ENCODE peak calls at places on chromosomes 6 and 20, in five cellular contexts. J, Z, I, R and F are unnamed samples.

GRCh38 chr6:61947311-61947970 is 338.6 kb downstream of the KHDRBS2 start:
- DNase-seq in J (no peak), Z (no peak), I (no peak), R (no peak), F (no peak)

GRCh38 chr20:22652685-22653568 is 68.6 kb upstream of the FOXA2 start:
- DNase-seq in J (no peak), Z (no peak), I (peak; percentile 47), R (no peak), F (no peak)

GRCh38 chr6:29005183-29005885 is at the start of gene ZNF311:
- DNase-seq in J (peak; percentile 56), Z (peak; percentile 63), I (peak; percentile 74), R (no peak), F (peak; percentile 34)

GRCh38 chr6:44110005-44110681 is 17.1 kb downstream of the MRPL14 start:
- DNase-seq in J (no peak), Z (peak; percentile 34), I (no peak), R (no peak), F (no peak)

GRCh38 chr20:48380661-48381060 is 447.1 kb downstream of the PREX1 start:
- DNase-seq in J (no peak), Z (no peak), I (no peak), R (no peak), F (no peak)

GRCh38 chr20:52746768-52747167 is 225.4 kb upstream of the TSHZ2 start:
- DNase-seq in J (no peak), Z (no peak), I (no peak), R (no peak), F (no peak)

GRCh38 chr6:38755874-38756273 is 40.8 kb downstream of the DNAH8 start:
- DNase-seq in J (no peak), Z (no peak), I (no peak), R (no peak), F (no peak)

GRCh38 chr6:119240257-119241123 is 109.1 kb downstream of the MAN1A1 start:
- DNase-seq in J (no peak), Z (no peak), I (peak; percentile 69), R (no peak), F (no peak)

GRCh38 chr20:62500237-62500864 is 24.6 kb upstream of the GATA5 start:
- DNase-seq in J (peak; percentile 72), Z (peak; percentile 78), I (peak; percentile 47), R (peak; percentile 95), F (peak; percentile 81)

GRCh38 chr20:34753706-34754461 is 49.7 kb downstream of the TP53INP2 start:
- DNase-seq in J (no peak), Z (no peak), I (peak; percentile 19), R (no peak), F (no peak)

GRCh38 chr6:90131091-90131490 is 165.6 kb downstream of the BACH2 start:
- DNase-seq in J (no peak), Z (no peak), I (no peak), R (no peak), F (no peak)

GRCh38 chr6:119608994-119609393 is 259.4 kb upstream of the MAN1A1 start:
- DNase-seq in J (no peak), Z (no peak), I (peak; percentile 42), R (no peak), F (no peak)

GRCh38 chr6:144471986-144472385 is 186.9 kb downstream of the UTRN start:
- DNase-seq in J (no peak), Z (no peak), I (no peak), R (no peak), F (no peak)

GRCh38 chr6:147708170-147708569 is 199.7 kb downstream of the SAMD5 start:
- DNase-seq in J (no peak), Z (no peak), I (no peak), R (no peak), F (no peak)

GRCh38 chr6:168216741-168217140 is 102.8 kb downstream of the DACT2 start:
- DNase-seq in J (no peak), Z (no peak), I (no peak), R (no peak), F (no peak)

GRCh38 chr20:48933017-48933766 is 11.7 kb downstream of the ARFGEF2 start:
- DNase-seq in J (no peak), Z (no peak), I (no peak), R (no peak), F (no peak)

GRCh38 chr20:45377191-45377775 is 842 bp downstream of the TP53TG5 start:
- DNase-seq in J (no peak), Z (no peak), I (no peak), R (peak; percentile 55), F (no peak)

GRCh38 chr20:10218536-10219451 is at the start of gene SNAP25:
- DNase-seq in J (peak; percentile 84), Z (no peak), I (peak; percentile 97), R (no peak), F (no peak)

GRCh38 chr20:47315339-47315662 is 41.2 kb downstream of the ZMYND8 start:
- DNase-seq in J (no peak), Z (no peak), I (peak; percentile 63), R (no peak), F (no peak)

GRCh38 chr20:60107621-60108020 is 149.4 kb downstream of the CDH26 start:
- DNase-seq in J (no peak), Z (no peak), I (no peak), R (no peak), F (no peak)

GRCh38 chr20:32139947-32140346 is 30.4 kb downstream of the TM9SF4 start:
- DNase-seq in J (no peak), Z (no peak), I (no peak), R (no peak), F (no peak)

GRCh38 chr6:165245287-165245686 is 64.1 kb downstream of the C6orf118 start:
- DNase-seq in J (no peak), Z (no peak), I (peak; percentile 16), R (no peak), F (no peak)

GRCh38 chr6:36838896-36839818 is at the start of gene CPNE5:
- DNase-seq in J (no peak), Z (peak; percentile 64), I (peak; percentile 35), R (no peak), F (no peak)

GRCh38 chr20:46993465-46994095 is 98.9 kb downstream of the EYA2 start:
- DNase-seq in J (no peak), Z (no peak), I (peak; percentile 31), R (no peak), F (no peak)

GRCh38 chr6:82145926-82146452 is 101.6 kb downstream of the IBTK start:
- DNase-seq in J (no peak), Z (no peak), I (no peak), R (no peak), F (no peak)

GRCh38 chr6:144343736-144344428 is 58.7 kb downstream of the UTRN start:
- DNase-seq in J (no peak), Z (peak; percentile 31), I (no peak), R (peak; percentile 39), F (no peak)

GRCh38 chr6:139693735-139694134 is 319.3 kb upstream of the CITED2 start:
- DNase-seq in J (no peak), Z (no peak), I (no peak), R (no peak), F (no peak)

GRCh38 chr6:170453586-170454511 is 99.3 kb downstream of the PSMB1 start:
- DNase-seq in J (no peak), Z (no peak), I (no peak), R (no peak), F (no peak)

GRCh38 chr6:134447883-134448387 is 130.0 kb upstream of the SGK1 start:
- DNase-seq in J (no peak), Z (no peak), I (no peak), R (no peak), F (no peak)

GRCh38 chr6:134925800-134926199 is 24.1 kb downstream of the ALDH8A1 start:
- DNase-seq in J (no peak), Z (no peak), I (no peak), R (no peak), F (no peak)

GRCh38 chr6:42819803-42820508 is 38.1 kb downstream of the BICRAL start:
- DNase-seq in J (peak; percentile 28), Z (no peak), I (peak; percentile 63), R (no peak), F (no peak)
- H3K27ac ChIP-seq in J (peak overlapping the region; percentile 83), Z (peak overlapping the region; percentile 40), I (no peak overlapping the region), R (peak overlapping the region; percentile 83), F (peak overlapping the region; percentile 80)

GRCh38 chr20:36854343-36855240 is 21.3 kb upstream of the TLDC2 start:
- DNase-seq in J (no peak), Z (peak; percentile 36), I (no peak), R (no peak), F (no peak)
- H3K27ac ChIP-seq in J (peak overlapping the region; percentile 99), Z (peak overlapping the region; percentile 66), I (no peak overlapping the region), R (peak overlapping the region; percentile 90), F (peak overlapping the region; percentile 62)

DNA sequence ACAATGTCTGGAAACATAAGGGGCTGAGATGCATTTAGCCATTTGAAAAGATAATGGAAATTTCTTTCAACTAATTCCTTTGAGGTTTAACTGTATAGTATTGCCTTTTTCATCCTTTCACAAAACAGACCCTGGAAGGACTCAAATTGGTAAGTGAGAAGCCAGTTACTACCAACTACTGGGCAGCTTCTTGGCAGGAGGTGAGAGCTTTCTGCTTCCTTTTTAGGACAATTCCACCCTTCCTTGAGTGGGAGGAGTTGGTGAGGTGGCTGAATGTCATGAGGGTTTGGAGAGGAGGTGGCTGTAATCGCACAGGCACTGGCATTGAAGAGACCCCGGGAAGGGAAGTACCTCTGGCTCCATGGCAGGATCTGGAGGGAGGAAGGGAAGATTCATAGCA is 341.1 kb downstream of the NRN1 start:
- DNase-seq in J (no peak), Z (no peak), I (peak; percentile 19), R (no peak), F (no peak)
- H3K27ac ChIP-seq in J (no peak overlapping the region), Z (no peak overlapping the region), I (no peak overlapping the region), R (no peak overlapping the region), F (no peak overlapping the region)

GRCh38 chr20:1953616-1954015 is 40.2 kb downstream of the PDYN start:
- DNase-seq in J (no peak), Z (no peak), I (no peak), R (no peak), F (no peak)
- H3K27ac ChIP-seq in J (no peak overlapping the region), Z (no peak overlapping the region), I (no peak overlapping the region), R (no peak overlapping the region), F (no peak overlapping the region)

GRCh38 chr6:87944541-87944954 is 103.1 kb upstream of the SPACA1 start:
- DNase-seq in J (peak; percentile 44), Z (peak; percentile 72), I (peak; percentile 90), R (peak; percentile 90), F (peak; percentile 21)
- H3K27ac ChIP-seq in J (no peak overlapping the region), Z (peak overlapping the region; percentile 54), I (no peak overlapping the region), R (no peak overlapping the region), F (no peak overlapping the region)

DNA sequence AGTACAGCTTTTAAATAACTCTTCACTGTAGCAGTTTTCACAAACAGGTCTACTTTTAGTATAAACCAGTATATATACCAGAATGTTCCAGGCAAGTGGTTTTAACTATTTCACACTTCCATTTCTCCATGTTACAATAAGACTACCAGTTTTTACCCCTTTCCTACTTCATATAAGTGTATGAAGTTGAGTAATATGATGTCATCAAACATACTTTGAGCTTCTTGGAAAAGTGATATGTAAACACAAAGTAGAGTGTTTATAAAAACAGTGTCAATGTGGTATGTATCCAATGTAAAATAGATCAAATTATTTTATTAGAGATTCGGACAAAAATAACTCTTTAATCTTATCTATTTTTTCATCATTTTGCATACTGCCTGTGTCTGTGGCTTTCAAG is 2.5 kb upstream of the PAQR8 start:
- DNase-seq in J (no peak), Z (no peak), I (no peak), R (no peak), F (no peak)
- H3K27ac ChIP-seq in J (no peak overlapping the region), Z (no peak overlapping the region), I (no peak overlapping the region), R (peak overlapping the region; percentile 85), F (no peak overlapping the region)

GRCh38 chr20:53967527-53967926 is 102.9 kb downstream of the BCAS1 start:
- DNase-seq in J (no peak), Z (no peak), I (no peak), R (peak; percentile 60), F (no peak)
- H3K27ac ChIP-seq in J (no peak overlapping the region), Z (no peak overlapping the region), I (no peak overlapping the region), R (no peak overlapping the region), F (no peak overlapping the region)

GRCh38 chr20:21018576-21018975 is 87.6 kb downstream of the LINC00237 start:
- DNase-seq in J (no peak), Z (no peak), I (no peak), R (no peak), F (no peak)
- H3K27ac ChIP-seq in J (no peak overlapping the region), Z (no peak overlapping the region), I (no peak overlapping the region), R (no peak overlapping the region), F (no peak overlapping the region)